ENCODE peak calls at places on chromosomes 12 and 14, in seven cellular contexts. One of them, this sample, is unnamed.

GRCh38 chr12:15164997-15165659 is 56.1 kb downstream of the RERG start:
- DNase-seq in stimulated activated CD8-positive, alpha-beta memory T cell treated with anti-CD3 and anti-CD28 coated beads, Interleukin-2, amount 100 ng/mL, for 1 hour: no peak
- DNase-seq in cardiac muscle cell: peak
- DNase-seq in sigmoid colon: peak
- DNase-seq in fibroblast of pulmonary artery: peak
- DNase-seq in GM12891: no peak
- DNase-seq in NCI-H2081 treated with DMSO at 0.1 percent for 48 hours: no peak
- DNase-seq in this sample: no peak

GRCh38 chr14:50397461-50398196 is 948 bp upstream of the CDKL1 start:
- DNase-seq in sigmoid colon: no peak
- DNase-seq in NCI-H2081 treated with DMSO at 0.1 percent for 48 hours: no peak
- DNase-seq in cardiac muscle cell: no peak
- DNase-seq in GM12891: no peak
- DNase-seq in stimulated activated CD8-positive, alpha-beta memory T cell treated with anti-CD3 and anti-CD28 coated beads, Interleukin-2, amount 100 ng/mL, for 1 hour: no peak
- DNase-seq in fibroblast of pulmonary artery: peak
- DNase-seq in this sample: peak

GRCh38 chr12:90304231-90304630 is 595.6 kb upstream of the ATP2B1 start:
- DNase-seq in sigmoid colon: no peak
- DNase-seq in stimulated activated CD8-positive, alpha-beta memory T cell treated with anti-CD3 and anti-CD28 coated beads, Interleukin-2, amount 100 ng/mL, for 1 hour: no peak
- DNase-seq in GM12891: no peak
- DNase-seq in cardiac muscle cell: no peak
- DNase-seq in fibroblast of pulmonary artery: no peak
- DNase-seq in NCI-H2081 treated with DMSO at 0.1 percent for 48 hours: no peak
- DNase-seq in this sample: no peak

GRCh38 chr12:76685246-76685678 is 78.7 kb upstream of the ZDHHC17 start:
- DNase-seq in cardiac muscle cell: peak
- DNase-seq in GM12891: no peak
- DNase-seq in fibroblast of pulmonary artery: peak
- DNase-seq in NCI-H2081 treated with DMSO at 0.1 percent for 48 hours: no peak
- DNase-seq in stimulated activated CD8-positive, alpha-beta memory T cell treated with anti-CD3 and anti-CD28 coated beads, Interleukin-2, amount 100 ng/mL, for 1 hour: no peak
- DNase-seq in sigmoid colon: no peak
- DNase-seq in this sample: peak

GRCh38 chr12:126093911-126094310 is 1028.7 kb downstream of the AACS start:
- DNase-seq in fibroblast of pulmonary artery: peak
- DNase-seq in GM12891: no peak
- DNase-seq in NCI-H2081 treated with DMSO at 0.1 percent for 48 hours: no peak
- DNase-seq in stimulated activated CD8-positive, alpha-beta memory T cell treated with anti-CD3 and anti-CD28 coated beads, Interleukin-2, amount 100 ng/mL, for 1 hour: no peak
- DNase-seq in sigmoid colon: no peak
- DNase-seq in cardiac muscle cell: no peak
- DNase-seq in this sample: no peak

GRCh38 chr14:61616524-61617185 is 78.7 kb upstream of the HIF1A start:
- DNase-seq in cardiac muscle cell: peak
- DNase-seq in stimulated activated CD8-positive, alpha-beta memory T cell treated with anti-CD3 and anti-CD28 coated beads, Interleukin-2, amount 100 ng/mL, for 1 hour: no peak
- DNase-seq in NCI-H2081 treated with DMSO at 0.1 percent for 48 hours: no peak
- DNase-seq in sigmoid colon: no peak
- DNase-seq in fibroblast of pulmonary artery: peak
- DNase-seq in GM12891: no peak
- DNase-seq in this sample: peak

GRCh38 chr12:27434673-27435565 is 11.6 kb upstream of the SMCO2 start:
- DNase-seq in GM12891: no peak
- DNase-seq in fibroblast of pulmonary artery: peak
- DNase-seq in NCI-H2081 treated with DMSO at 0.1 percent for 48 hours: no peak
- DNase-seq in stimulated activated CD8-positive, alpha-beta memory T cell treated with anti-CD3 and anti-CD28 coated beads, Interleukin-2, amount 100 ng/mL, for 1 hour: no peak
- DNase-seq in sigmoid colon: no peak
- DNase-seq in cardiac muscle cell: peak
- DNase-seq in this sample: peak

GRCh38 chr14:105842105-105842504 is 315.7 kb downstream of the TMEM121 start:
- DNase-seq in NCI-H2081 treated with DMSO at 0.1 percent for 48 hours: no peak
- DNase-seq in sigmoid colon: no peak
- DNase-seq in fibroblast of pulmonary artery: no peak
- DNase-seq in GM12891: no peak
- DNase-seq in cardiac muscle cell: no peak
- DNase-seq in stimulated activated CD8-positive, alpha-beta memory T cell treated with anti-CD3 and anti-CD28 coated beads, Interleukin-2, amount 100 ng/mL, for 1 hour: no peak
- DNase-seq in this sample: no peak

GRCh38 chr12:58914457-58914856 is 5.8 kb downstream of the LRIG3 start:
- DNase-seq in sigmoid colon: no peak
- DNase-seq in fibroblast of pulmonary artery: no peak
- DNase-seq in stimulated activated CD8-positive, alpha-beta memory T cell treated with anti-CD3 and anti-CD28 coated beads, Interleukin-2, amount 100 ng/mL, for 1 hour: no peak
- DNase-seq in cardiac muscle cell: no peak
- DNase-seq in GM12891: no peak
- DNase-seq in NCI-H2081 treated with DMSO at 0.1 percent for 48 hours: no peak
- DNase-seq in this sample: no peak

GRCh38 chr14:80146941-80147340 is 64.4 kb downstream of the DIO2 start:
- DNase-seq in cardiac muscle cell: no peak
- DNase-seq in NCI-H2081 treated with DMSO at 0.1 percent for 48 hours: no peak
- DNase-seq in fibroblast of pulmonary artery: no peak
- DNase-seq in GM12891: no peak
- DNase-seq in sigmoid colon: no peak
- DNase-seq in stimulated activated CD8-positive, alpha-beta memory T cell treated with anti-CD3 and anti-CD28 coated beads, Interleukin-2, amount 100 ng/mL, for 1 hour: no peak
- DNase-seq in this sample: no peak

GRCh38 chr14:72666610-72667009 is 227.3 kb downstream of the DPF3 start:
- DNase-seq in NCI-H2081 treated with DMSO at 0.1 percent for 48 hours: no peak
- DNase-seq in fibroblast of pulmonary artery: peak
- DNase-seq in sigmoid colon: no peak
- DNase-seq in cardiac muscle cell: no peak
- DNase-seq in stimulated activated CD8-positive, alpha-beta memory T cell treated with anti-CD3 and anti-CD28 coated beads, Interleukin-2, amount 100 ng/mL, for 1 hour: no peak
- DNase-seq in GM12891: no peak
- DNase-seq in this sample: peak

GRCh38 chr14:48842785-48843184 is 743.4 kb downstream of the RPS29 start:
- DNase-seq in GM12891: no peak
- DNase-seq in cardiac muscle cell: peak
- DNase-seq in stimulated activated CD8-positive, alpha-beta memory T cell treated with anti-CD3 and anti-CD28 coated beads, Interleukin-2, amount 100 ng/mL, for 1 hour: no peak
- DNase-seq in fibroblast of pulmonary artery: no peak
- DNase-seq in sigmoid colon: no peak
- DNase-seq in NCI-H2081 treated with DMSO at 0.1 percent for 48 hours: no peak
- DNase-seq in this sample: no peak

GRCh38 chr14:78455896-78456435 is 285.8 kb downstream of the NRXN3 start:
- DNase-seq in fibroblast of pulmonary artery: no peak
- DNase-seq in cardiac muscle cell: no peak
- DNase-seq in sigmoid colon: no peak
- DNase-seq in stimulated activated CD8-positive, alpha-beta memory T cell treated with anti-CD3 and anti-CD28 coated beads, Interleukin-2, amount 100 ng/mL, for 1 hour: no peak
- DNase-seq in GM12891: peak
- DNase-seq in NCI-H2081 treated with DMSO at 0.1 percent for 48 hours: no peak
- DNase-seq in this sample: no peak

GRCh38 chr12:32148372-32148771 is 41.7 kb downstream of the BICD1 start:
- DNase-seq in GM12891: no peak
- DNase-seq in sigmoid colon: no peak
- DNase-seq in cardiac muscle cell: no peak
- DNase-seq in stimulated activated CD8-positive, alpha-beta memory T cell treated with anti-CD3 and anti-CD28 coated beads, Interleukin-2, amount 100 ng/mL, for 1 hour: no peak
- DNase-seq in fibroblast of pulmonary artery: no peak
- DNase-seq in NCI-H2081 treated with DMSO at 0.1 percent for 48 hours: no peak
- DNase-seq in this sample: no peak

GRCh38 chr14:32450919-32451675 is 122.0 kb downstream of the AKAP6 start:
- DNase-seq in fibroblast of pulmonary artery: peak
- DNase-seq in stimulated activated CD8-positive, alpha-beta memory T cell treated with anti-CD3 and anti-CD28 coated beads, Interleukin-2, amount 100 ng/mL, for 1 hour: no peak
- DNase-seq in NCI-H2081 treated with DMSO at 0.1 percent for 48 hours: no peak
- DNase-seq in sigmoid colon: no peak
- DNase-seq in cardiac muscle cell: peak
- DNase-seq in GM12891: no peak
- DNase-seq in this sample: no peak

GRCh38 chr12:12872934-12873275 is 18.5 kb upstream of the GPRC5A start:
- DNase-seq in sigmoid colon: no peak
- DNase-seq in NCI-H2081 treated with DMSO at 0.1 percent for 48 hours: no peak
- DNase-seq in stimulated activated CD8-positive, alpha-beta memory T cell treated with anti-CD3 and anti-CD28 coated beads, Interleukin-2, amount 100 ng/mL, for 1 hour: no peak
- DNase-seq in cardiac muscle cell: no peak
- DNase-seq in fibroblast of pulmonary artery: no peak
- DNase-seq in GM12891: no peak
- DNase-seq in this sample: no peak

GRCh38 chr14:21997300-21997699 is 323.7 kb upstream of the OR4E1 start:
- DNase-seq in fibroblast of pulmonary artery: no peak
- DNase-seq in cardiac muscle cell: peak
- DNase-seq in stimulated activated CD8-positive, alpha-beta memory T cell treated with anti-CD3 and anti-CD28 coated beads, Interleukin-2, amount 100 ng/mL, for 1 hour: no peak
- DNase-seq in sigmoid colon: no peak
- DNase-seq in NCI-H2081 treated with DMSO at 0.1 percent for 48 hours: no peak
- DNase-seq in GM12891: no peak
- DNase-seq in this sample: no peak

GRCh38 chr14:76168531-76168930 is 16.8 kb downstream of the GPATCH2L start:
- DNase-seq in GM12891: no peak
- DNase-seq in fibroblast of pulmonary artery: no peak
- DNase-seq in NCI-H2081 treated with DMSO at 0.1 percent for 48 hours: no peak
- DNase-seq in stimulated activated CD8-positive, alpha-beta memory T cell treated with anti-CD3 and anti-CD28 coated beads, Interleukin-2, amount 100 ng/mL, for 1 hour: no peak
- DNase-seq in cardiac muscle cell: no peak
- DNase-seq in sigmoid colon: no peak
- DNase-seq in this sample: no peak

GRCh38 chr14:35333797-35334743 is 41.9 kb downstream of the PSMA6 start:
- DNase-seq in cardiac muscle cell: no peak
- DNase-seq in NCI-H2081 treated with DMSO at 0.1 percent for 48 hours: no peak
- DNase-seq in fibroblast of pulmonary artery: no peak
- DNase-seq in sigmoid colon: no peak
- DNase-seq in stimulated activated CD8-positive, alpha-beta memory T cell treated with anti-CD3 and anti-CD28 coated beads, Interleukin-2, amount 100 ng/mL, for 1 hour: no peak
- DNase-seq in GM12891: no peak
- DNase-seq in this sample: no peak

GRCh38 chr12:16349132-16349463 is 1.7 kb downstream of the MGST1 start:
- DNase-seq in stimulated activated CD8-positive, alpha-beta memory T cell treated with anti-CD3 and anti-CD28 coated beads, Interleukin-2, amount 100 ng/mL, for 1 hour: no peak
- DNase-seq in NCI-H2081 treated with DMSO at 0.1 percent for 48 hours: no peak
- DNase-seq in GM12891: no peak
- DNase-seq in sigmoid colon: peak
- DNase-seq in fibroblast of pulmonary artery: peak
- DNase-seq in cardiac muscle cell: peak
- DNase-seq in this sample: peak

GRCh38 chr14:22434030-22434429 is 155.0 kb downstream of the DAD1 start:
- DNase-seq in NCI-H2081 treated with DMSO at 0.1 percent for 48 hours: no peak
- DNase-seq in fibroblast of pulmonary artery: no peak
- DNase-seq in GM12891: no peak
- DNase-seq in cardiac muscle cell: no peak
- DNase-seq in sigmoid colon: no peak
- DNase-seq in stimulated activated CD8-positive, alpha-beta memory T cell treated with anti-CD3 and anti-CD28 coated beads, Interleukin-2, amount 100 ng/mL, for 1 hour: no peak
- DNase-seq in this sample: no peak

GRCh38 chr12:14769837-14770494 is 33.3 kb downstream of the WBP11 start:
- DNase-seq in GM12891: peak
- DNase-seq in cardiac muscle cell: peak
- DNase-seq in NCI-H2081 treated with DMSO at 0.1 percent for 48 hours: no peak
- DNase-seq in fibroblast of pulmonary artery: peak
- DNase-seq in sigmoid colon: peak
- DNase-seq in stimulated activated CD8-positive, alpha-beta memory T cell treated with anti-CD3 and anti-CD28 coated beads, Interleukin-2, amount 100 ng/mL, for 1 hour: peak
- DNase-seq in this sample: peak

GRCh38 chr12:91492648-91493047 is 310.0 kb upstream of the DCN start:
- DNase-seq in fibroblast of pulmonary artery: peak
- DNase-seq in sigmoid colon: no peak
- DNase-seq in cardiac muscle cell: no peak
- DNase-seq in NCI-H2081 treated with DMSO at 0.1 percent for 48 hours: no peak
- DNase-seq in GM12891: no peak
- DNase-seq in stimulated activated CD8-positive, alpha-beta memory T cell treated with anti-CD3 and anti-CD28 coated beads, Interleukin-2, amount 100 ng/mL, for 1 hour: no peak
- DNase-seq in this sample: no peak

GRCh38 chr12:130832561-130833209 is 6.4 kb downstream of the STX2 start:
- DNase-seq in stimulated activated CD8-positive, alpha-beta memory T cell treated with anti-CD3 and anti-CD28 coated beads, Interleukin-2, amount 100 ng/mL, for 1 hour: no peak
- DNase-seq in GM12891: no peak
- DNase-seq in fibroblast of pulmonary artery: peak
- DNase-seq in sigmoid colon: no peak
- DNase-seq in cardiac muscle cell: peak
- DNase-seq in NCI-H2081 treated with DMSO at 0.1 percent for 48 hours: no peak
- DNase-seq in this sample: peak

GRCh38 chr12:53776872-53777271 is 25.1 kb upstream of the CISTR start:
- DNase-seq in stimulated activated CD8-positive, alpha-beta memory T cell treated with anti-CD3 and anti-CD28 coated beads, Interleukin-2, amount 100 ng/mL, for 1 hour: no peak
- DNase-seq in NCI-H2081 treated with DMSO at 0.1 percent for 48 hours: no peak
- DNase-seq in GM12891: no peak
- DNase-seq in fibroblast of pulmonary artery: no peak
- DNase-seq in cardiac muscle cell: no peak
- DNase-seq in sigmoid colon: no peak
- DNase-seq in this sample: no peak

GRCh38 chr14:101242442-101243385 is 318.6 kb upstream of the DIO3 start:
- DNase-seq in cardiac muscle cell: no peak
- DNase-seq in sigmoid colon: no peak
- DNase-seq in fibroblast of pulmonary artery: no peak
- DNase-seq in NCI-H2081 treated with DMSO at 0.1 percent for 48 hours: no peak
- DNase-seq in GM12891: no peak
- DNase-seq in stimulated activated CD8-positive, alpha-beta memory T cell treated with anti-CD3 and anti-CD28 coated beads, Interleukin-2, amount 100 ng/mL, for 1 hour: no peak
- DNase-seq in this sample: no peak

GRCh38 chr12:10919809-10920208 is 9.2 kb upstream of the PRH2 start:
- DNase-seq in fibroblast of pulmonary artery: no peak
- DNase-seq in stimulated activated CD8-positive, alpha-beta memory T cell treated with anti-CD3 and anti-CD28 coated beads, Interleukin-2, amount 100 ng/mL, for 1 hour: no peak
- DNase-seq in cardiac muscle cell: no peak
- DNase-seq in sigmoid colon: no peak
- DNase-seq in GM12891: no peak
- DNase-seq in NCI-H2081 treated with DMSO at 0.1 percent for 48 hours: no peak
- DNase-seq in this sample: no peak

GRCh38 chr14:64707661-64708060 is 3.4 kb downstream of the PLEKHG3 start:
- DNase-seq in stimulated activated CD8-positive, alpha-beta memory T cell treated with anti-CD3 and anti-CD28 coated beads, Interleukin-2, amount 100 ng/mL, for 1 hour: no peak
- DNase-seq in NCI-H2081 treated with DMSO at 0.1 percent for 48 hours: no peak
- DNase-seq in cardiac muscle cell: peak
- DNase-seq in sigmoid colon: peak
- DNase-seq in fibroblast of pulmonary artery: peak
- DNase-seq in GM12891: no peak
- DNase-seq in this sample: peak

GRCh38 chr12:104668274-104668718 is 211.5 kb downstream of the CHST11 start:
- DNase-seq in NCI-H2081 treated with DMSO at 0.1 percent for 48 hours: no peak
- DNase-seq in cardiac muscle cell: peak
- DNase-seq in sigmoid colon: no peak
- DNase-seq in fibroblast of pulmonary artery: peak
- DNase-seq in stimulated activated CD8-positive, alpha-beta memory T cell treated with anti-CD3 and anti-CD28 coated beads, Interleukin-2, amount 100 ng/mL, for 1 hour: no peak
- DNase-seq in GM12891: no peak
- DNase-seq in this sample: no peak

GRCh38 chr12:78981-79380 is 12.4 kb downstream of the IQSEC3 start:
- DNase-seq in sigmoid colon: no peak
- DNase-seq in cardiac muscle cell: no peak
- DNase-seq in NCI-H2081 treated with DMSO at 0.1 percent for 48 hours: no peak
- DNase-seq in fibroblast of pulmonary artery: no peak
- DNase-seq in GM12891: no peak
- DNase-seq in stimulated activated CD8-positive, alpha-beta memory T cell treated with anti-CD3 and anti-CD28 coated beads, Interleukin-2, amount 100 ng/mL, for 1 hour: no peak
- DNase-seq in this sample: no peak

GRCh38 chr12:123591702-123592481 is 7.5 kb downstream of the TMED2 start:
- DNase-seq in sigmoid colon: no peak
- DNase-seq in fibroblast of pulmonary artery: peak
- DNase-seq in stimulated activated CD8-positive, alpha-beta memory T cell treated with anti-CD3 and anti-CD28 coated beads, Interleukin-2, amount 100 ng/mL, for 1 hour: no peak
- DNase-seq in NCI-H2081 treated with DMSO at 0.1 percent for 48 hours: no peak
- DNase-seq in cardiac muscle cell: peak
- DNase-seq in GM12891: no peak
- DNase-seq in this sample: no peak

GRCh38 chr12:53289891-53290290 is 5.5 kb upstream of the PFDN5 start:
- DNase-seq in sigmoid colon: no peak
- DNase-seq in fibroblast of pulmonary artery: no peak
- DNase-seq in cardiac muscle cell: no peak
- DNase-seq in stimulated activated CD8-positive, alpha-beta memory T cell treated with anti-CD3 and anti-CD28 coated beads, Interleukin-2, amount 100 ng/mL, for 1 hour: no peak
- DNase-seq in NCI-H2081 treated with DMSO at 0.1 percent for 48 hours: no peak
- DNase-seq in GM12891: no peak
- DNase-seq in this sample: peak

GRCh38 chr12:112198120-112198733 is 72.9 kb downstream of the TRAFD1 start:
- DNase-seq in fibroblast of pulmonary artery: peak
- DNase-seq in cardiac muscle cell: peak
- DNase-seq in GM12891: peak
- DNase-seq in sigmoid colon: no peak
- DNase-seq in stimulated activated CD8-positive, alpha-beta memory T cell treated with anti-CD3 and anti-CD28 coated beads, Interleukin-2, amount 100 ng/mL, for 1 hour: peak
- DNase-seq in NCI-H2081 treated with DMSO at 0.1 percent for 48 hours: peak
- DNase-seq in this sample: peak

GRCh38 chr12:52091061-52091460 is 11.6 kb downstream of the SMIM41 start:
- DNase-seq in GM12891: no peak
- DNase-seq in fibroblast of pulmonary artery: no peak
- DNase-seq in stimulated activated CD8-positive, alpha-beta memory T cell treated with anti-CD3 and anti-CD28 coated beads, Interleukin-2, amount 100 ng/mL, for 1 hour: no peak
- DNase-seq in cardiac muscle cell: no peak
- DNase-seq in sigmoid colon: no peak
- DNase-seq in NCI-H2081 treated with DMSO at 0.1 percent for 48 hours: no peak
- DNase-seq in this sample: no peak

GRCh38 chr14:69376439-69376838 is 21.7 kb downstream of the ERH start:
- DNase-seq in NCI-H2081 treated with DMSO at 0.1 percent for 48 hours: no peak
- DNase-seq in fibroblast of pulmonary artery: peak
- DNase-seq in sigmoid colon: no peak
- DNase-seq in stimulated activated CD8-positive, alpha-beta memory T cell treated with anti-CD3 and anti-CD28 coated beads, Interleukin-2, amount 100 ng/mL, for 1 hour: no peak
- DNase-seq in cardiac muscle cell: peak
- DNase-seq in GM12891: no peak
- DNase-seq in this sample: no peak

GRCh38 chr14:67599698-67600561 is at the start of gene PIGH:
- DNase-seq in fibroblast of pulmonary artery: peak
- DNase-seq in stimulated activated CD8-positive, alpha-beta memory T cell treated with anti-CD3 and anti-CD28 coated beads, Interleukin-2, amount 100 ng/mL, for 1 hour: peak
- DNase-seq in NCI-H2081 treated with DMSO at 0.1 percent for 48 hours: peak
- DNase-seq in sigmoid colon: peak
- DNase-seq in GM12891: peak
- DNase-seq in cardiac muscle cell: peak
- DNase-seq in this sample: peak

GRCh38 chr14:101230161-101230850 is 326.8 kb upstream of the RTL1 start:
- DNase-seq in fibroblast of pulmonary artery: peak
- DNase-seq in sigmoid colon: no peak
- DNase-seq in stimulated activated CD8-positive, alpha-beta memory T cell treated with anti-CD3 and anti-CD28 coated beads, Interleukin-2, amount 100 ng/mL, for 1 hour: no peak
- DNase-seq in GM12891: no peak
- DNase-seq in cardiac muscle cell: peak
- DNase-seq in NCI-H2081 treated with DMSO at 0.1 percent for 48 hours: no peak
- DNase-seq in this sample: no peak

GRCh38 chr14:40981247-40981646 is 625.4 kb upstream of the LRFN5 start:
- DNase-seq in sigmoid colon: no peak
- DNase-seq in GM12891: no peak
- DNase-seq in stimulated activated CD8-positive, alpha-beta memory T cell treated with anti-CD3 and anti-CD28 coated beads, Interleukin-2, amount 100 ng/mL, for 1 hour: no peak
- DNase-seq in cardiac muscle cell: no peak
- DNase-seq in fibroblast of pulmonary artery: no peak
- DNase-seq in NCI-H2081 treated with DMSO at 0.1 percent for 48 hours: no peak
- DNase-seq in this sample: no peak

This sample was measured in AG20443.